ENCODE peak calls at places on chromosomes 5 and 9, in six cellular contexts. Y, S, T, R, B and E are unnamed samples. For H3K36me3, the result is how much of the 10 kb centered on the place peaks cover.

GRCh38 chr5:14208071-14209021 is 65.2 kb downstream of the TRIO start:
- DNase-seq in R (peak), Y (peak), B (no peak), T (peak), S (peak), E (no peak)

GRCh38 chr5:143757116-143757515 is 54.8 kb upstream of the HMHB1 start:
- DNase-seq in R (no peak), S (no peak), Y (no peak), T (no peak), B (no peak), E (no peak)

GRCh38 chr5:158026248-158027031 is 167.5 kb upstream of the CLINT1 start:
- DNase-seq in Y (peak), B (no peak), R (no peak), S (no peak), T (no peak), E (no peak)

GRCh38 chr5:35884125-35884788 is 27.6 kb downstream of the IL7R start:
- DNase-seq in Y (peak), T (no peak), R (no peak), B (no peak), S (no peak), E (no peak)

GRCh38 chr5:10581867-10582511 is 18.1 kb downstream of the ANKRD33B start:
- DNase-seq in S (no peak), R (no peak), T (no peak), B (no peak), Y (peak), E (no peak)

GRCh38 chr9:124502711-124503702 is 4.2 kb downstream of the NR5A1 start:
- DNase-seq in B (no peak), R (no peak), Y (peak), T (no peak), S (no peak), E (no peak)

GRCh38 chr9:31958572-31958971 is 425.9 kb upstream of the ACO1 start:
- DNase-seq in Y (no peak), B (no peak), S (no peak), T (no peak), R (no peak), E (no peak)

GRCh38 chr9:16069671-16070586 is 517.1 kb downstream of the CCDC171 start:
- DNase-seq in T (no peak), S (no peak), R (no peak), B (no peak), Y (peak), E (no peak)

GRCh38 chr5:115440782-115441451 is 103.7 kb downstream of the FEM1C start:
- DNase-seq in T (no peak), B (no peak), Y (no peak), R (no peak), S (no peak), E (no peak)

DNA sequence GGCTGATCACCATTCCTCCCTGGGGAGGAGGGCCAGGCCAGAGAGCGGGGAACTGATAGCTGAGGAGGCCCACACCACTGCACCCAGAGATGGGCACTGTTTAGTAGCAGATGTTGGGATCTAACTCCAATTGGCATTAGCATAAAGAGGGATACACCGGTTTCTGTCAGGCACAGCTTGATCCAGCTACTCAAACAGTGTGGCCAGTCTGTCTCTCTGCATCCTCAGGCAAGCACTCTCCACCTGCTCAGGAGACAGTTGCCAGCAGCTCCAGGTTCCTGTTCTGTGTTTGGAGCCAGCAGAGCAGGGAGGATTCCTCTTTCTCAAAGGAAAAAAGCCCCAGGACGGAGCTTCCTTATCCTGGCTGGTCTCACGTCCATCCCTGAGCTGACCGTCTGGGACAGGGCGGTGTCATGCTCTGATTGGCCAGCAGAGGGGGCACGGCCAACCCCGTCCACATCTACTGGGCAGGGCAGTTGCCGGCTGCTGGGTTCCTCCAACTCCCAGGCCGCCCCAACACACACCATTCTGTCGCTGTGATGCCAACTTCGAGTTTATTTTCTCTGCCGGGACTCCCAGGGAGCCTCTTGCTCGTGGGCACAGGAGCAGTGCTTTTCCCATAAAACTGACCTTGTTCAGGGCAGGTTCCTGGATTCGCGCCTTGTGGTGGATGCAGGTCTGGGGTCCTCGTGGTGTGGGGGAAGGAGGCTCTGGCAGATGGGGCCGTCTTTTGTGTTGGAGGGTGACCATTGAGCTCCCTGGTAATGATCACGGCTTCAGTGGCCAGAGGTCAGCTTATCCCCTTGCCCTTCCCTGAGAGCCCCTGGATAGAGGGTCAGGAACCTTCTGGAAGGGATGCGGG is 47.9 kb downstream of the COL5A1 start:
- DNase-seq in Y (peak), T (peak), R (peak), B (no peak), S (peak), E (peak)
- H3K27ac ChIP-seq in Y (no peak), T (no peak), R (no peak), B (no peak), S (no peak), E (no peak)

DNA sequence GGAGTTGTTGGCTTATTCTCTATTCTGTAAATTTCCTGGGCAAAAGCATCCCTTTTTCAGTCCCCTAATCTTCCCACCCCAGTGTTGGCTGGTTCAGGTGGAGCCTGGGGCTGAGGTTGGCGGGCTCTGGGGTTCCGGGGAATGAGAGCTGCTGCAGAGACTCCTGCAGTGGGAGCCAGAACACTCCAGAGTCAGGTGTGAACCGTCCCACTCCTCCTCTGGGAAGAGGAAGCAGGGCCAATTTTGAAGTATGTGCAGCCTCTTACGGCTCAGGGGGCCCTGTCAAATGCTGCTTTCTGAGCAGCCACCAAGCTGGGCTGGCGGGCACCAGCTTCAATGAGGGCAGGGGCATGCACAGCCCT is 42.9 kb downstream of the JADE2 start:
- DNase-seq in B (no peak), Y (no peak), R (no peak), T (no peak), S (no peak), E (no peak)
- H3K36me3 ChIP-seq in B (half or more), Y (under half), R (under half), T (under half), S (half or more), E (half or more)

GRCh38 chr5:159910843-159911229 is 5.4 kb upstream of the ADRA1B start:
- DNase-seq in S (no peak), Y (no peak), B (no peak), R (no peak), T (no peak), E (no peak)
- H3K27ac ChIP-seq in S (no peak), Y (no peak), B (no peak), R (no peak), T (no peak), E (no peak)

GRCh38 chr5:446864-447263 is 3.9 kb downstream of the EXOC3 start:
- DNase-seq in Y (peak), S (peak), B (no peak), R (no peak), T (no peak), E (peak)
- H3K36me3 ChIP-seq in Y (under half), S (under half), B (half or more), R (under half), T (under half), E (half or more)

GRCh38 chr9:20357207-20357503 is 265.1 kb downstream of the MLLT3 start:
- DNase-seq in S (no peak), Y (no peak), R (no peak), B (no peak), T (no peak), E (no peak)

GRCh38 chr9:20358201-20358600 is 264.1 kb downstream of the MLLT3 start:
- DNase-seq in S (no peak), B (no peak), T (no peak), R (no peak), Y (peak), E (no peak)

GRCh38 chr9:20353931-20354652 is 268.2 kb downstream of the MLLT3 start:
- DNase-seq in T (no peak), S (no peak), B (no peak), Y (no peak), R (no peak), E (no peak)

GRCh38 chr9:20355022-20355421 is 267.3 kb downstream of the MLLT3 start:
- DNase-seq in B (no peak), T (no peak), S (no peak), Y (peak), R (no peak), E (no peak)

DNA sequence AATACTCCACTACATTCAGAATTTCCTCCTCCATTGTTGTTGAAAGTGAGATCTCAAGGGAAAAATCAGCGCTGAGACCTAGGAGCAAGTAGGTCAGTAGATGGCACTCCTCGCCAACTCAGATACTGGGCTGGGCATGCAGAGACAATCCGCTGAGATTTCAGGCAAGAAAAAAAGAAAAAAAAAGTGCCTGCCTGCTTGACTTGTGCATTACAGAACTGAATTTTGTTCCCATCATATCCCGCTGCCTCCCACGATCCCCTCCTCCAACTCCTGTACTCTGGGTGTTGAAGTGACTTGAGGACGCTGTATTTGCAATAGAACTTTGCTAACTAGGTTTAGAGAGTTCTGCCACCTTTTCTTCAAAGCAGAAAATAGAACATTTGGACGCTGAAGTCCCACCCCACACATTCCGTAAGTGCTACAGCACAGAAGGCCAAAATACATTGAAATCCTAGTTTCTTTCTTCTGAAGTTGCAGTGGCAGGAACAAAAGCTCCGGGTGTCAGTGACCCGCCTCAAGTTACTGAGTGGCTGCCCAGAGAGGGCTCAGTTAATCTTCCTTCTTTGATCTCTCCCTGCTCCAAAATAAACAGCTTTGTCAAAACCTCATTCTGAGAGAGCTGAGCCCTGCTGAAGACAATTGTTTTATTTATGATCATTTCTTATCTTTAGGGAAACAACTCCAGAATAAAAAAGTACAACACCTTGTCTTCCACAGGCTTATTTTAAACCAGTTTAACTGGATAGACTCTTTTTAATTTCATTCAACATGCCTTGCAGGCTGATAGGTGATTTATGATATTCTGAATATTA is 265.7 kb downstream of the MLLT3 start:
- DNase-seq in Y (peak), B (no peak), T (peak), S (peak), R (peak), E (peak)
- H3K27ac ChIP-seq in Y (peak), B (peak), T (no peak), S (peak), R (peak), E (no peak)